ENCODE peak calls at places on chromosomes 4 and X, in five cellular contexts. One of them, this sample, is unnamed.

GRCh38 chrX:153983321-153983729 is 10.8 kb downstream of the TMEM187 start:
- DNase-seq in HCEC 1CT: no peak
- DNase-seq in WTC11: no peak
- DNase-seq in Calu3: no peak
- DNase-seq in lung: no peak
- DNase-seq in this sample: no peak

GRCh38 chr4:167842487-167842886 is 249.8 kb upstream of the ANXA10 start:
- DNase-seq in HCEC 1CT: no peak
- DNase-seq in WTC11: no peak
- DNase-seq in Calu3: no peak
- DNase-seq in lung: no peak
- DNase-seq in this sample: no peak

GRCh38 chrX:40273356-40274050 is 175.7 kb upstream of the BCOR start:
- DNase-seq in HCEC 1CT: no peak
- DNase-seq in WTC11: no peak
- DNase-seq in Calu3: no peak
- DNase-seq in lung: no peak
- DNase-seq in this sample: peak

GRCh38 chr4:84985952-84986351 is 19.5 kb upstream of the WDFY3 start:
- DNase-seq in HCEC 1CT: peak
- DNase-seq in WTC11: no peak
- DNase-seq in Calu3: no peak
- DNase-seq in lung: no peak
- DNase-seq in this sample: no peak

GRCh38 chr4:128519163-128519810 is 231.7 kb upstream of the PGRMC2 start:
- DNase-seq in HCEC 1CT: no peak
- DNase-seq in WTC11: no peak
- DNase-seq in Calu3: no peak
- DNase-seq in lung: no peak
- DNase-seq in this sample: no peak

GRCh38 chrX:40176979-40177430 is 79.2 kb upstream of the BCOR start:
- DNase-seq in HCEC 1CT: no peak
- DNase-seq in WTC11: no peak
- DNase-seq in Calu3: no peak
- DNase-seq in lung: no peak
- DNase-seq in this sample: no peak

GRCh38 chr4:42143996-42144395 is 8.5 kb downstream of the BEND4 start:
- DNase-seq in HCEC 1CT: no peak
- DNase-seq in WTC11: no peak
- DNase-seq in Calu3: no peak
- DNase-seq in lung: no peak
- DNase-seq in this sample: no peak

GRCh38 chrX:19566359-19567141 is 51.2 kb upstream of the MAP3K15 start:
- DNase-seq in HCEC 1CT: peak
- DNase-seq in WTC11: no peak
- DNase-seq in Calu3: no peak
- DNase-seq in lung: no peak
- DNase-seq in this sample: no peak

GRCh38 chr4:39085891-39086290 is 23.9 kb downstream of the KLHL5 start:
- DNase-seq in HCEC 1CT: no peak
- DNase-seq in WTC11: no peak
- DNase-seq in Calu3: no peak
- DNase-seq in lung: no peak
- DNase-seq in this sample: no peak

This sample was measured in AG08396.